ENCODE peak calls at places on chromosome 1, in seven cellular contexts. L, N, U, B, R, V and S are unnamed samples.

GRCh38 chr1:53498555-53499142 is 39.5 kb downstream of the DMRTB1 start:
- DNase-seq in N (peak; percentile 21), V (no peak), R (no peak), B (no peak), L (peak; percentile 33), U (no peak), S (no peak)

GRCh38 chr1:26164036-26164927 is 4.5 kb downstream of the C1orf232 start:
- DNase-seq in R (peak; percentile 71), V (peak; percentile 55), B (no peak), N (no peak), U (peak; percentile 54), L (no peak), S (peak; percentile 40)

GRCh38 chr1:204867666-204868339 is 2.9 kb upstream of the NFASC start:
- DNase-seq in U (no peak), R (no peak), N (no peak), V (no peak), B (no peak), L (no peak), S (no peak)

GRCh38 chr1:12469493-12469892 is 148.5 kb downstream of the DHRS3 start:
- DNase-seq in R (no peak), N (no peak), V (no peak), L (no peak), B (peak; percentile 33), U (no peak), S (no peak)

GRCh38 chr1:182133181-182133580 is 71.7 kb upstream of the ZNF648 start:
- DNase-seq in U (no peak), V (no peak), R (no peak), L (no peak), B (no peak), N (no peak), S (no peak)

GRCh38 chr1:206708058-206708457 is 23.4 kb downstream of the MAPKAPK2 start:
- DNase-seq in L (no peak), N (no peak), R (no peak), B (peak; percentile 51), U (no peak), V (no peak), S (no peak)

GRCh38 chr1:29836626-29837305 is 600.4 kb downstream of the PTPRU start:
- DNase-seq in U (no peak), B (no peak), R (no peak), L (no peak), V (no peak), N (no peak), S (no peak)

GRCh38 chr1:202304370-202304769 is 37.4 kb downstream of the UBE2T start:
- DNase-seq in L (no peak), R (no peak), V (no peak), B (no peak), N (no peak), U (no peak), S (no peak)

GRCh38 chr1:61637470-61637869 is 87.5 kb downstream of the TM2D1 start:
- DNase-seq in L (no peak), V (no peak), R (no peak), N (no peak), B (no peak), U (no peak), S (no peak)